ENCODE peak calls at places on chromosomes 3 and 15, in five cellular contexts. N, C, M, U and P are unnamed samples.

GRCh38 chr3:50665603-50666115 is 9.1 kb upstream of the DOCK3 start:
- DNase-seq in C (no peak), M (no peak), U (peak; percentile 12), N (no peak), P (no peak)

GRCh38 chr15:31498756-31499155 is 172.1 kb downstream of the KLF13 start:
- DNase-seq in M (no peak), U (no peak), N (no peak), C (no peak), P (no peak)

GRCh38 chr3:107756649-107757048 is 233.9 kb downstream of the BBX start:
- DNase-seq in U (no peak), M (no peak), C (no peak), N (no peak), P (no peak)

GRCh38 chr3:134441321-134441720 is 44.5 kb downstream of the ANAPC13 start:
- DNase-seq in M (no peak), N (no peak), U (no peak), C (no peak), P (no peak)

GRCh38 chr15:75801859-75802593 is 41.2 kb upstream of the UBE2Q2 start:
- DNase-seq in M (peak; percentile 78), C (peak; percentile 86), U (peak; percentile 66), N (peak; percentile 62), P (peak; percentile 89)

GRCh38 chr15:52306270-52306669 is 10.7 kb upstream of the MYO5C start:
- DNase-seq in N (no peak), U (peak; percentile 60), M (no peak), C (no peak), P (no peak)

GRCh38 chr3:153667341-153667740 is 453.8 kb upstream of the ARHGEF26 start:
- DNase-seq in C (no peak), N (no peak), U (no peak), M (no peak), P (no peak)

GRCh38 chr15:77030928-77031375 is 36.0 kb downstream of the PSTPIP1 start:
- DNase-seq in N (no peak), C (peak; percentile 6), M (no peak), U (no peak), P (peak; percentile 19)

GRCh38 chr3:142315083-142315482 is 89.7 kb upstream of the GK5 start:
- DNase-seq in U (peak; percentile 64), C (no peak), N (no peak), M (no peak), P (no peak)

GRCh38 chr3:79598594-79598993 is 169.2 kb downstream of the ROBO1 start:
- DNase-seq in M (no peak), U (no peak), N (no peak), C (peak; percentile 18), P (no peak)

GRCh38 chr15:67373266-67373665 is 118.7 kb downstream of the IQCH start:
- DNase-seq in C (no peak), M (no peak), U (no peak), N (no peak), P (no peak)

GRCh38 chr3:66989860-66990696 is 8.0 kb upstream of the KBTBD8 start:
- DNase-seq in N (no peak), M (no peak), C (no peak), U (peak; percentile 21), P (peak; percentile 50)

GRCh38 chr3:187247398-187247797 is 44.1 kb downstream of the MASP1 start:
- DNase-seq in U (no peak), M (no peak), N (no peak), C (no peak), P (no peak)

GRCh38 chr3:134699721-134700120 is 48.9 kb upstream of the KY start:
- DNase-seq in U (no peak), N (no peak), C (no peak), M (no peak), P (no peak)

GRCh38 chr15:71002321-71002720 is 109.7 kb downstream of the LRRC49 start:
- DNase-seq in N (no peak), M (no peak), C (no peak), U (peak; percentile 66), P (no peak)

GRCh38 chr3:72887378-72887722 is 496 bp upstream of the GXYLT2 start:
- DNase-seq in C (no peak), N (no peak), U (no peak), M (no peak), P (no peak)

GRCh38 chr3:71310595-71311319 is 272.8 kb downstream of the FOXP1 start:
- DNase-seq in U (peak; percentile 78), C (no peak), M (no peak), N (no peak), P (no peak)

GRCh38 chr15:94097567-94097966 is 133.8 kb upstream of the MCTP2 start:
- DNase-seq in U (no peak), M (no peak), C (no peak), N (no peak), P (no peak)

GRCh38 chr3:132230156-132231000 is 86.8 kb upstream of the ACP3 start:
- DNase-seq in M (no peak), C (no peak), U (no peak), N (no peak), P (no peak)
- TF ChIP-seq CTCF in M (no peak), C (no peak), U (no peak), N (no peak), P (no peak)

GRCh38 chr15:78790027-78790426 is 21.2 kb downstream of the ADAMTS7 start:
- DNase-seq in C (no peak), M (no peak), U (no peak), N (no peak), P (no peak)

GRCh38 chr15:78791357-78791756 is 19.9 kb downstream of the ADAMTS7 start:
- DNase-seq in U (no peak), M (no peak), N (no peak), C (no peak), P (no peak)

GRCh38 chr15:78789615-78790014 is 21.6 kb downstream of the ADAMTS7 start:
- DNase-seq in N (no peak), C (no peak), M (no peak), U (no peak), P (no peak)

DNA sequence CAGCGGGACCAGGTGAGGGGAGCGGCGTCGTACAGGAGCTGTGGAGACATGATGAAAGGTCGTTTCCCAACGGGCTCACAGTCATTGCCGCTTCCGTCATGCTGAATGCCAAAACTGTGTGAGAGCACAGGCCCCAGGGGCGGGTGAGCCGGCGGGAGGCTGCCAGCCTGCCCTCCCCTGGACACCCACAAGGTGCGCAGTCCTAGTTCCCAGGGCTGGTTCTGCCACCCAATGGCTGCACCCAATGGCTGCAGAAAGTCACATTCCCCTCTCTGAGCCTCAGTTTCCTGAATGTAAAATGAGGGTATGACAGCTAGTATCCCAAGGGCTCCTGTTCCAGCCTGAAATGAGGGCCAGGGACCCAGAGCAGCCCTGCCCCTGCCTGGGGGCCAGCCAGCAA is 23.0 kb downstream of the ADAMTS7 start:
- DNase-seq in U (no peak), C (no peak), N (no peak), M (no peak), P (no peak)
- TF ChIP-seq CTCF in U (no peak), C (no peak), N (no peak), M (no peak), P (no peak)

GRCh38 chr3:19946832-19947548 is at the start of gene RAB5A:
- DNase-seq in N (peak; percentile 94), U (peak; percentile 97), M (peak; percentile 97), C (peak; percentile 95), P (peak; percentile 97)
- TF ChIP-seq CTCF in N (no peak), U (no peak), M (no peak), C (no peak), P (no peak)

GRCh38 chr3:40432793-40433192 is 24.3 kb upstream of the RPL14 start:
- DNase-seq in M (no peak), C (no peak), N (no peak), U (no peak), P (no peak)
- TF ChIP-seq CTCF in M (no peak), C (no peak), N (no peak), U (no peak), P (no peak)

GRCh38 chr3:122458992-122459391 is 43.1 kb upstream of the WDR5B start:
- DNase-seq in C (no peak), N (no peak), U (peak; percentile 79), M (no peak), P (no peak)
- TF ChIP-seq CTCF in C (peak; percentile 16), N (no peak), U (peak; percentile 58), M (peak; percentile 15), P (peak; percentile 27)

GRCh38 chr3:145780301-145780700 is 380.7 kb downstream of the PLOD2 start:
- DNase-seq in N (no peak), M (no peak), U (no peak), C (no peak), P (no peak)

DNA sequence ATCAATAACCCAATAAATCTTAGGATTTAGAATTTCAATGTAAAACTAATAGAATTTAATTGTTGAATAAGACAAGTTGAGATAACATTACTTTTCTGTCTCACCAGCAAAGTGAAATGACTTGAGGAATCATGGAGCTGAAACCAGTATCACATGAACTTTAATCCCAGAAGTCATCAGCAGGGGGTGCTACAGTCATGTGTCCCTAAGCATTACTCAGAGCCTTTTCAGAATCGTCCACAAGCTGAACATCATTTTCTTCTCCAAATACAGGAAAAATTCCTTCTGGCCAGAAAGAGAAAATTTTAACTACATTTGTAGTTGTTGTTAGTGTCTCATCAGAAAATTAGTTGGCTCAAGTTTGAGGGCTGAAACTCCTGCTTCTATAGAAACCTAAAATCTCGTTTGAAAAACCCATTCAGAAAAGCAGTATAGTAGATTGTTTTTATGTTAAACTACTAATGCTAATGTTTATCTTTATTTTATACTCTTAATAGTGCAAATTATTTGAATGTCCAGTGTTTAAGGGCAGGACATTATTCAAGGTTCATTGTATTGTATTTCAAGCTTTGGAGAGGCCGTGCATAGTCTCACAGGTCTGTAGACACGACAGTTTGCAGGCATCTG is 384.1 kb downstream of the PLOD2 start:
- DNase-seq in N (peak; percentile 34), C (peak; percentile 72), U (peak; percentile 79), M (no peak), P (peak; percentile 12)
- TF ChIP-seq CTCF in N (no peak), C (peak; percentile 85), U (peak; percentile 67), M (no peak), P (peak; percentile 60)